ENCODE peak calls at places on chromosomes 4 and X, in five cellular contexts. A, N, H, Y and J are unnamed samples.

GRCh38 chrX:22325091-22325490 is 52.4 kb downstream of the CBLL2 start:
- DNase-seq in A (no peak), N (peak), H (no peak), Y (no peak), J (no peak)

GRCh38 chrX:30489323-30489722 is 88.2 kb downstream of the TASL start:
- DNase-seq in A (no peak), N (no peak), H (peak), Y (no peak), J (no peak)

GRCh38 chr4:59200992-59201391 is 1999.1 kb upstream of the ADGRL3 start:
- DNase-seq in A (no peak), N (no peak), H (no peak), Y (no peak), J (no peak)

GRCh38 chrX:134431894-134432293 is 28.1 kb upstream of the HPRT1 start:
- DNase-seq in A (no peak), N (peak), H (peak), Y (no peak), J (no peak)

GRCh38 chr4:7379161-7379560 is 55.6 kb downstream of the PSAPL1 start:
- DNase-seq in A (no peak), N (no peak), H (no peak), Y (no peak), J (no peak)

GRCh38 chrX:123959281-123960063 is 2.0 kb upstream of the STAG2 start:
- DNase-seq in A (peak), N (no peak), H (no peak), Y (peak), J (peak)

GRCh38 chrX:140572724-140573123 is 67.9 kb upstream of the SOX3 start:
- DNase-seq in A (peak), N (peak), H (peak), Y (peak), J (no peak)

GRCh38 chr4:120071192-120071795 is 4.6 kb upstream of the MAD2L1 start:
- DNase-seq in A (peak), N (peak), H (peak), Y (peak), J (no peak)

GRCh38 chr4:128465523-128465922 is 177.9 kb upstream of the PGRMC2 start:
- DNase-seq in A (no peak), N (no peak), H (no peak), Y (no peak), J (no peak)

GRCh38 chrX:10859353-10859752 is 239.0 kb upstream of the MID1 start:
- DNase-seq in A (no peak), N (no peak), H (no peak), Y (no peak), J (no peak)

GRCh38 chrX:154411981-154412340 is 622 bp downstream of the TAFAZZIN start:
- DNase-seq in A (peak), N (no peak), H (peak), Y (peak), J (peak)

GRCh38 chr4:176011523-176011922 is 54.1 kb upstream of the WDR17 start:
- DNase-seq in A (no peak), N (no peak), H (no peak), Y (no peak), J (no peak)

GRCh38 chrX:39941332-39941920 is 156.3 kb downstream of the BCOR start:
- DNase-seq in A (no peak), N (peak), H (peak), Y (no peak), J (no peak)

GRCh38 chr4:10256203-10256602 is 139.6 kb upstream of the WDR1 start:
- DNase-seq in A (no peak), N (no peak), H (no peak), Y (no peak), J (no peak)

GRCh38 chrX:51766546-51766945 is 23.3 kb downstream of the GSPT2 start:
- DNase-seq in A (no peak), N (no peak), H (no peak), Y (no peak), J (no peak)

GRCh38 chr4:89254847-89255246 is 52.8 kb downstream of the GPRIN3 start:
- DNase-seq in A (peak), N (no peak), H (peak), Y (peak), J (no peak)

GRCh38 chr4:39044947-39045734 is 12.9 kb upstream of the TMEM156 start:
- DNase-seq in A (peak), N (no peak), H (no peak), Y (peak), J (no peak)

GRCh38 chr4:116108606-116109005 is 976.8 kb downstream of the TRAM1L1 start:
- DNase-seq in A (no peak), N (no peak), H (no peak), Y (no peak), J (no peak)

GRCh38 chrX:40049084-40049641 is 48.6 kb downstream of the BCOR start:
- DNase-seq in A (no peak), N (no peak), H (no peak), Y (no peak), J (no peak)

GRCh38 chrX:7647826-7648225 is 195.1 kb upstream of the VCX start:
- DNase-seq in A (peak), N (no peak), H (no peak), Y (no peak), J (no peak)

GRCh38 chrX:45422216-45422925 is 221.7 kb upstream of the DIPK2B start:
- DNase-seq in A (no peak), N (no peak), H (no peak), Y (no peak), J (no peak)

GRCh38 chr4:17142232-17142711 is 243.8 kb upstream of the LDB2 start:
- DNase-seq in A (no peak), N (peak), H (no peak), Y (no peak), J (no peak)